ENCODE peak calls at places on chromosomes 2 and 18, in seven cellular contexts. P, Q, I, H, J, N and E are unnamed samples.

GRCh38 chr2:41698787-41699422 is 348.9 kb upstream of the PKDCC start:
- DNase-seq in P (no peak), Q (no peak), I (no peak), H (peak; percentile 32), J (peak; percentile 62), N (peak; percentile 46), E (peak; percentile 43)

GRCh38 chr2:151156943-151157705 is 104.5 kb downstream of the RBM43 start:
- DNase-seq in P (no peak), Q (no peak), I (no peak), H (no peak), J (no peak), N (no peak), E (no peak)

GRCh38 chr2:149906871-149907270 is 319.3 kb upstream of the MMADHC start:
- DNase-seq in P (no peak), Q (no peak), I (no peak), H (no peak), J (no peak), N (no peak), E (no peak)

GRCh38 chr2:234249873-234250272 is 199.4 kb downstream of the SPP2 start:
- DNase-seq in P (no peak), Q (no peak), I (no peak), H (no peak), J (no peak), N (no peak), E (no peak)

GRCh38 chr2:218993345-218994315 is at the start of gene CRYBA2:
- DNase-seq in P (no peak), Q (no peak), I (no peak), H (no peak), J (no peak), N (no peak), E (no peak)

GRCh38 chr2:231228223-231228622 is 29.8 kb downstream of the ARMC9 start:
- DNase-seq in P (no peak), Q (no peak), I (no peak), H (no peak), J (no peak), N (no peak), E (peak; percentile 69)

GRCh38 chr18:74316257-74317180 is 880 bp downstream of the C18orf63 start:
- DNase-seq in P (no peak), Q (no peak), I (no peak), H (no peak), J (no peak), N (no peak), E (no peak)

GRCh38 chr2:33108483-33109443 is 162.0 kb downstream of the LTBP1 start:
- DNase-seq in P (no peak), Q (no peak), I (no peak), H (no peak), J (no peak), N (no peak), E (no peak)

GRCh38 chr18:3704556-3705162 is 254.7 kb downstream of the TGIF1 start:
- DNase-seq in P (no peak), Q (no peak), I (no peak), H (no peak), J (no peak), N (no peak), E (no peak)

GRCh38 chr18:36903215-36903928 is 74.4 kb downstream of the KIAA1328 start:
- DNase-seq in P (no peak), Q (no peak), I (no peak), H (no peak), J (no peak), N (no peak), E (no peak)

GRCh38 chr2:159106105-159106504 is 137.7 kb downstream of the TANC1 start:
- DNase-seq in P (no peak), Q (no peak), I (no peak), H (no peak), J (no peak), N (no peak), E (no peak)
- TF ChIP-seq CTCF in P (no peak), Q (no peak), I (no peak), H (no peak), J (no peak), N (no peak), E (no peak)

DNA sequence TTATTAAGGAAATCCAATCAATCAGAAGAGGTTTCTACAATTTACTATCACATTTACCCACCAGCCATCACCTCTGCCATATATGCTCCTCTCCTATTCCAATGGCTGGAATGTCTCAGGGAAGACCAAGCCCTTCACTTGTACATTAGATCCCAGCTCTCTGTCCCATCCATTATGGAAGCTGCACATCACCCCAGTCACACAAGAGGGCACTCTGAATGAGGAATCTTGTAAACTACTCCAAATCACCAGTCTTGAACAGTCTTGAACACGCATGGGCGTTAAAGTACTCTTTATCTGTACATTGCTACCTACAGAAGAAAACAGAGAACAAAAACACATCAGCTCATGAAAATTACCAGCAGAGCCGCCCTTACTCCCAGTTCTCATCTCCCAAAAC is 38.7 kb downstream of the ZC3H8 start:
- DNase-seq in P (no peak), Q (no peak), I (no peak), H (no peak), J (no peak), N (no peak), E (no peak)
- TF ChIP-seq CTCF in P (no peak), Q (no peak), I (no peak), H (no peak), J (no peak), N (no peak), E (no peak)

GRCh38 chr2:3178206-3179031 is 199.2 kb downstream of the EIPR1 start:
- DNase-seq in P (no peak), Q (no peak), I (no peak), H (no peak), J (no peak), N (no peak), E (no peak)

GRCh38 chr2:3179626-3180025 is 198.0 kb downstream of the EIPR1 start:
- DNase-seq in P (no peak), Q (no peak), I (no peak), H (no peak), J (no peak), N (no peak), E (no peak)

GRCh38 chr2:3181416-3182010 is 196.1 kb downstream of the EIPR1 start:
- DNase-seq in P (no peak), Q (no peak), I (no peak), H (no peak), J (no peak), N (no peak), E (no peak)

GRCh38 chr2:3180082-3180908 is 197.3 kb downstream of the EIPR1 start:
- DNase-seq in P (no peak), Q (no peak), I (no peak), H (no peak), J (no peak), N (no peak), E (no peak)

GRCh38 chr2:3179208-3179607 is 198.4 kb downstream of the EIPR1 start:
- DNase-seq in P (no peak), Q (no peak), I (no peak), H (no peak), J (no peak), N (no peak), E (no peak)
- TF ChIP-seq CTCF in P (no peak), Q (no peak), I (no peak), H (peak; percentile 21), J (no peak), N (no peak), E (no peak)

DNA sequence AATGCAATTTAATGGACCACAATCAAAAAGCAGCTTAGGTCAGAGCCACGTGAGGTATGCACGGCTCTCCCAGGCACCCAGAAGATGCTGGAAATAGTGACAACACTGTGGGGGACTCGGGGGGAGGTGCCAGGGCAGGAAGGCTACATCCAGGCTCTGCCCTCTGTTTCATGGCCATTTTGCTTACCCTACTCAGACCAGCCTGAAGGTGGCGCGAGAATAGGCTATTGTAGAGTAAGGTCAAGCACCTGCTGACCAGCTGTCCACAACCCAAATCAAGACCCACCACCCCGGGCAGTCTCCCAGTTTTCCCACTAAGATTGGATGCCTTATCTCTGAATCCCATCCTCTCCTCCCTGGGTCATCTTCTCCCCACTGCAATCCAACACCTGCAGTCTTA is 115.7 kb downstream of the VIT start:
- DNase-seq in P (no peak), Q (no peak), I (no peak), H (no peak), J (no peak), N (no peak), E (no peak)
- TF ChIP-seq CTCF in P (no peak), Q (no peak), I (no peak), H (peak; percentile 31), J (no peak), N (no peak), E (no peak)

GRCh38 chr18:61503688-61504087 is 170.5 kb downstream of the CDH20 start:
- DNase-seq in P (no peak), Q (no peak), I (no peak), H (no peak), J (no peak), N (no peak), E (no peak)

GRCh38 chr18:61502472-61502871 is 169.2 kb downstream of the CDH20 start:
- DNase-seq in P (no peak), Q (no peak), I (no peak), H (peak; percentile 44), J (no peak), N (no peak), E (peak; percentile 50)
- TF ChIP-seq CTCF in P (peak; percentile 19), Q (peak; percentile 79), I (peak; percentile 68), H (peak; percentile 85), J (peak; percentile 68), N (peak; percentile 77), E (peak; percentile 45)

GRCh38 chr2:1136071-1136470 is 185.4 kb downstream of the SNTG2 start:
- DNase-seq in P (no peak), Q (no peak), I (no peak), H (no peak), J (no peak), N (no peak), E (no peak)
- TF ChIP-seq CTCF in P (no peak), Q (no peak), I (no peak), H (peak; percentile 63), J (peak; percentile 5), N (no peak), E (no peak)

GRCh38 chr2:99201959-99202678 is 21.1 kb downstream of the MRPL30 start:
- DNase-seq in P (no peak), Q (no peak), I (no peak), H (no peak), J (no peak), N (no peak), E (no peak)
- TF ChIP-seq CTCF in P (no peak), Q (no peak), I (no peak), H (peak; percentile 37), J (no peak), N (no peak), E (no peak)

DNA sequence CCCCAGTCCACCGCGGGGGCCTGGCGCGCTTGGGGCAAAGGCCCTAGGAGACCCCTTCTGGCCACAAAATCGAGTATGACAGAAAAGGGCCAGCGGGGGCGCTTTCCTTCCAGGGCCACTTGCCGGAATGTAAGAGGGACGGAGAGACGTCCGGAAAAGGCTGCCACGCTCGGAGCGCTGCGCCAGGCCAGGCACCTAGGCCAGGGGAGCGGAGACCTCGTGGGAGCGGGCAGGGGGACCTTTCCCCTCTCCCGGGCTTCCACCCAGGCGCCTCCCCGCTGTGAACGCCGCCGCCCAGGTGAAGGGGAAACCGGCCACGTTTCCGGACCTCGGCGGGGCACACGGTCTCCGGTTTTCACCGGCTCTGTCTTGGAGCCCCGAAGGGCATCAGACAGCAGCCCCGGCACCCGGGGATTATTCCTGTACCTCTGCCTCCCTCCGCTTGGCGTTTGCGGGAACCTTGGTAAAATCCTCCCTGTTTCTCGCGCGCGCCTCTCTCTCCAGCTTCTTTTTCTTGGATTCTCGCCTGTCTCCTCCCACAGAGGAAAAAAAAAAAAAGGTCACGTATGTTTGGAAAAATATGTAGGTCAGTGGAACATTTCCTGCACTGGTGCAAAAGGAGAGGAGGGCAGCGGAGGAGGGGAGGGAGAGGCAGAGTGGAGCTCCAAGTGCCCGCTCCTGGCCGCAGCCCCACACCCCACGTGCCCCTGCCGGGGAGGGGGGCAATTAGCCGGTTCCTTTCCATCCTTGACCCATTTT is 1.2 kb upstream of the NPAS2 start:
- DNase-seq in P (peak; percentile 69), Q (peak; percentile 73), I (peak; percentile 73), H (peak; percentile 43), J (peak; percentile 67), N (peak; percentile 68), E (peak; percentile 45)
- TF ChIP-seq CTCF in P (no peak), Q (peak; percentile 32), I (no peak), H (peak; percentile 51), J (peak; percentile 41), N (peak; percentile 40), E (no peak)